ENCODE peak calls at places on chromosome 11, in four cellular contexts. Y, J, H and T are unnamed samples.

GRCh38 chr11:40179541-40179940 is 1279.9 kb downstream of the LRRC4C start:
- DNase-seq in H (no peak), Y (no peak), J (no peak), T (no peak)

GRCh38 chr11:62705401-62705800 is 1.8 kb downstream of the BSCL2 start:
- DNase-seq in H (no peak), Y (no peak), J (no peak), T (no peak)

GRCh38 chr11:62595124-62595523 is 3.8 kb upstream of the TUT1 start:
- DNase-seq in Y (no peak), H (no peak), J (no peak), T (no peak)

GRCh38 chr11:61542024-61542461 is 33.5 kb downstream of the LRRC10B start:
- DNase-seq in H (no peak), Y (no peak), J (peak), T (no peak)

GRCh38 chr11:116840224-116840745 is 2.9 kb upstream of the APOA1 start:
- DNase-seq in H (no peak), Y (no peak), J (no peak), T (peak)

GRCh38 chr11:40384991-40385390 is 1074.5 kb downstream of the LRRC4C start:
- DNase-seq in Y (no peak), H (no peak), J (no peak), T (no peak)

GRCh38 chr11:74683279-74683871 is 47.9 kb downstream of the CHRDL2 start:
- DNase-seq in J (peak), Y (no peak), H (no peak), T (no peak)

GRCh38 chr11:104320091-104320490 is 156.1 kb upstream of the PDGFD start:
- DNase-seq in J (no peak), Y (no peak), H (no peak), T (no peak)

GRCh38 chr11:113261709-113262475 is 52.5 kb upstream of the TTC12 start:
- DNase-seq in J (no peak), H (no peak), Y (peak), T (no peak)

GRCh38 chr11:76415073-76415472 is 29.7 kb upstream of the EMSY start:
- DNase-seq in Y (no peak), H (no peak), J (peak), T (no peak)

GRCh38 chr11:61768376-61769076 is 16.1 kb downstream of the MYRF start:
- DNase-seq in J (no peak), H (no peak), Y (no peak), T (no peak)

GRCh38 chr11:120134106-120134930 is 3.6 kb downstream of the TRIM29 start:
- DNase-seq in Y (no peak), H (no peak), J (peak), T (no peak)

GRCh38 chr11:59754494-59754858 is 700 bp upstream of the STX3 start:
- DNase-seq in H (no peak), Y (peak), J (no peak), T (no peak)

GRCh38 chr11:105720096-105720495 is 110.2 kb downstream of the GRIA4 start:
- DNase-seq in J (no peak), Y (no peak), H (no peak), T (no peak)

GRCh38 chr11:105635466-105635865 is 25.6 kb downstream of the GRIA4 start:
- DNase-seq in H (no peak), J (no peak), Y (no peak), T (no peak)

GRCh38 chr11:11860103-11860979 is 18.6 kb downstream of the USP47 start:
- DNase-seq in H (no peak), Y (peak), J (no peak), T (no peak)

GRCh38 chr11:72918825-72919224 is 104.6 kb downstream of the ATG16L2 start:
- DNase-seq in J (no peak), Y (no peak), H (no peak), T (no peak)

GRCh38 chr11:19552100-19552499 is 160.5 kb upstream of the NAV2 start:
- DNase-seq in J (no peak), H (no peak), Y (no peak), T (no peak)

GRCh38 chr11:32224580-32224979 is 133.7 kb downstream of the RCN1 start:
- DNase-seq in H (no peak), Y (no peak), J (no peak), T (no peak)

GRCh38 chr11:126646701-126647209 is 291.3 kb downstream of the ST3GAL4 start:
- DNase-seq in H (no peak), J (no peak), Y (no peak), T (no peak)

GRCh38 chr11:18067372-18067771 is 21.3 kb upstream of the TPH1 start:
- DNase-seq in J (no peak), Y (no peak), H (no peak), T (no peak)

GRCh38 chr11:128689946-128690745 is 3.7 kb upstream of the FLI1 start:
- DNase-seq in Y (no peak), H (no peak), J (peak), T (no peak)
- TF ChIP-seq EZH2 in Y (no peak), H (no peak), J (peak), T (no peak)

GRCh38 chr11:8532475-8532874 is 61.6 kb downstream of the STK33 start:
- DNase-seq in J (no peak), H (no peak), Y (no peak), T (no peak)

GRCh38 chr11:8533332-8533731 is 60.7 kb downstream of the STK33 start:
- DNase-seq in H (no peak), Y (no peak), J (no peak), T (no peak)

GRCh38 chr11:8531982-8532381 is 62.0 kb downstream of the STK33 start:
- DNase-seq in J (no peak), H (no peak), Y (no peak), T (no peak)

GRCh38 chr11:8527939-8528338 is 66.1 kb downstream of the STK33 start:
- DNase-seq in H (no peak), Y (no peak), J (no peak), T (no peak)

DNA sequence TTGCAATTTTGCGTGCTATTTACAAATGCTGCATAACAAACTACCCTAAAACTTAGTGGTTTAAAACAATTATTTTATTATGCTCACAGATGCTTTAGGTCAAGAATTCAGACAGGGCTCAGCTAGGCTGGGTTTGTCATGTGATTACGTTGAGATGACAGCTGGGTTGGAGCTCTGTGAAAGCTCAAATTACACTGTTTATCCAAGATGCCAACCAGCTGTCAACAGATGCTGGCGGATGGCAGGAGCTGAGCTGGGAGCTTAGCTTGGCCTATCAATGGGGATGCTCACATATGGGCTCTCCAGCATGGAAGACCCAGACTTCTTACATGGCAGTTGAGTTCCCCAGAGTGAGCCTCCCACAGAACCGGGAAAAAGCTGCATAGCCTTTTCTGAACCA is 62.7 kb downstream of the STK33 start:
- DNase-seq in H (no peak), J (no peak), Y (no peak), T (no peak)
- TF ChIP-seq ZNF274 in H (no peak), J (no peak), Y (no peak), T (no peak)

DNA sequence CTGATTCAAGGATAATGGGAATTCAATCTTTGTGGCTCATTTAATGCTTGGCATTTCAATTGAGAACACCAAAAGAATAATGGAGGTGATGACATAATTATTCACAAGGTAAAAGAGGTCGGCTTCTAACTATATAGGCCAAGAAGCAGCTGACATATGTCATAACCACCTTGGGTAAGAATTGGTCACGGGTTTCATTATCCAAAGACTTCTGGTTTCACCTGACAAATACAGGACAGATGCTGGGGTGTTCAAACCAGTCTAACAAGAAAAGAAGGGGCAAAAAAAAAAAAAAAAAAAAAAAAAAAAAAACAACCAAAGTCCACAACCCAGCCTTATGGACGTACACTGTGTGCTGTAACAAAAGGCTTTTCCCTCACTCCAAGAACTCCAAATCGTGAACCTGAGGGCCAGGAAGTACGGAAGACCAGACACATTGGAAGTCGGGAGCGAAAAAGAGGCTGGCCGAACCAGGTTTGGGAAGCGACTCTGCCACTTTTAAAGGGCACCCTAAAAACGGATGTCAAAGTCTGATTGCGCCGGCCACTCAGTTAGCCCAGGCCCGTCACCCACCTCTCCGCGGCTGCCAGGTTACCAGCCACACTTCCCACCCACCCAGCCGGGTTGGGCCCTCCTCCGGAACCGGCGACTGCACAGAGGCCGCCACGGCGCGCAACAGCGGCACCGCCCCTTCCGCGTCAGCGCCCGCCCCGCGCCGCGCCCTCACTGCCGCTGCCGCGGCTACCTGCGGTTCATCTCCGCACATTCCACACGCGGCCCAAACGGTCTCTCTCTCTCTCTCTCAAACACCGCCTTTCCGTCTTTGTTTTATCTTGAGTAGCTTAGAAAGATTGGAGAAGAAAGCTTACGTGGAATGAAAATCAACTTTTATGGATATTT is at the start of gene HARBI1:
- DNase-seq in J (peak), Y (peak), H (peak), T (peak)
- TF ChIP-seq EZH2 in J (no peak), Y (no peak), H (no peak), T (no peak)

GRCh38 chr11:46728659-46729040 is 9.6 kb downstream of the F2 start:
- DNase-seq in H (no peak), J (no peak), Y (no peak), T (no peak)

GRCh38 chr11:46726206-46726862 is 7.3 kb downstream of the F2 start:
- DNase-seq in Y (no peak), J (no peak), H (no peak), T (no peak)

GRCh38 chr11:46731545-46731944 is 12.5 kb downstream of the F2 start:
- DNase-seq in J (no peak), Y (no peak), H (no peak), T (no peak)

GRCh38 chr11:46727952-46728658 is 9.1 kb downstream of the F2 start:
- DNase-seq in J (no peak), H (no peak), Y (no peak), T (no peak)

DNA sequence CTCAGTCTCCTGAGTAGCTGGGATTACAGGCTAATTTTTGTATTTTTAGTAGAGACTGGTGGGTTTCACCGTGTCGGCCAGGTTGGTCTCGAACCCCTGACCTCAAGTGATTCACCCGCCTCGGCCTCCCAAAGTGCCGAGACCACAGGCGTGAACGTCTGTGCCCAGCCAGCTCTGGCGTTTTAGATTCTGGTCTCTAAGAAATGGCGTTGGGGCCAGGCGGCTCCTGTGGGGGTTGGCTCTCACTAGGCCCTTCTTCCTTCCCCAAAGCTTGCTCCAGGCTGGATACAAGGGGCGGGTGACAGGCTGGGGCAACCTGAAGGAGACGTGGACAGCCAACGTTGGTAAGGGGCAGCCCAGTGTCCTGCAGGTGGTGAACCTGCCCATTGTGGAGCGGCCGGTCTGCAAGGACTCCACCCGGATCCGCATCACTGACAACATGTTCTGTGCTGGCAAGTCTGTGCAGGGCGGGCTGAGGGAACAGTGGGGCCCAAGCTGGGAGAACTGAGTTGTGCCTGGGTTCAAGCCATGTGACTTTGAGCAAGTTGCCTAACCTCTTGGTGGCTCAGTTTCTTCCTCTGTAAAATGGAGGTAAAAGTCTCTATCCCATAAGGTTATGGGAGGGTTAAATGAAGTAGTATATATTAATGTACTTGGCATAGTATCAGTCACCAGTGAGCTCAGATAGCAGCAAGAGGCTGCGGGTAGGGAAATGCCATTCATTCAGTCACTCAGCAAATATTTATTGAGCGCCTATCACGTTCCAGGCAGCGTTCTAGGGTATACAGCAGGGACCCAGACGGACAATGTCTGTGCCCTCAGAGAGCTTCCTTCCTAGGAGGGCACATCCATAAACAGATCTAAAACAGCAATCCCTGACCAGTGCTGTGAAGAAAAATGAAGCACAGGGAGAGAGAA is 10.4 kb downstream of the F2 start:
- DNase-seq in Y (no peak), J (no peak), H (no peak), T (no peak)
- TF ChIP-seq ZNF274 in Y (no peak), J (no peak), H (no peak), T (no peak)